ENCODE peak calls at places on chromosomes 12 and 14, in nine cellular contexts. J is HCT116, O is cardiac muscle cell, T is progenitor cell of endocrine pancreas, D is HFF-Myc, G is lower lobe of right lung, X is endothelial cell, S is Calu3, N is psoas muscle. P is an unnamed sample.

GRCh38 chr14:36660736-36661505 is 739 bp upstream of the PAX9 start:
- DNase-seq in J (no peak), O (no peak), T (no peak), D (no peak), G (no peak), X (no peak), S (no peak), N (peak), P (peak)

GRCh38 chr14:49586673-49587460 is 687 bp upstream of the RPS29 start:
- DNase-seq in J (peak), O (peak), T (no peak), D (peak), G (no peak), X (peak), S (peak), N (no peak), P (no peak)

GRCh38 chr14:61026523-61026922 is 45.5 kb downstream of the SLC38A6 start:
- DNase-seq in J (no peak), O (no peak), T (no peak), D (no peak), G (peak), X (no peak), S (no peak), N (no peak), P (no peak)

GRCh38 chr14:90903101-90903500 is 86.9 kb upstream of the TTC7B start:
- DNase-seq in J (peak), O (peak), T (peak), D (peak), G (no peak), X (peak), S (peak), N (no peak), P (no peak)

GRCh38 chr14:30317729-30318128 is 241.2 kb upstream of the G2E3 start:
- DNase-seq in J (no peak), O (no peak), T (no peak), D (no peak), G (no peak), X (no peak), S (no peak), N (no peak), P (no peak)

GRCh38 chr12:52156757-52157565 is 34.9 kb downstream of the KRT80 start:
- DNase-seq in J (no peak), O (peak), T (peak), D (peak), G (peak), X (peak), S (peak), N (peak), P (peak)

GRCh38 chr12:94103986-94104385 is 44.4 kb upstream of the PLXNC1 start:
- DNase-seq in J (no peak), O (no peak), T (no peak), D (no peak), G (no peak), X (no peak), S (no peak), N (no peak), P (no peak)

GRCh38 chr12:119627019-119627643 is 33.6 kb downstream of the TMEM233 start:
- DNase-seq in J (no peak), O (no peak), T (no peak), D (no peak), G (no peak), X (no peak), S (no peak), N (no peak), P (no peak)

GRCh38 chr12:115421796-115422709 is 738.1 kb upstream of the TBX3 start:
- DNase-seq in J (no peak), O (no peak), T (no peak), D (no peak), G (no peak), X (no peak), S (no peak), N (no peak), P (no peak)

GRCh38 chr12:47746073-47746472 is 12.6 kb downstream of the RAPGEF3 start:
- DNase-seq in J (no peak), O (no peak), T (no peak), D (no peak), G (no peak), X (no peak), S (no peak), N (no peak), P (no peak)

GRCh38 chr14:75249251-75249957 is 29.2 kb upstream of the FOS start:
- DNase-seq in J (no peak), O (no peak), T (no peak), D (no peak), G (peak), X (no peak), S (peak), N (peak), P (peak)

GRCh38 chr12:47736877-47737676 is 11.8 kb upstream of the ENDOU start:
- DNase-seq in J (no peak), O (peak), T (no peak), D (peak), G (peak), X (no peak), S (no peak), N (peak), P (no peak)

GRCh38 chr12:6872073-6873048 is 742 bp downstream of the SPSB2 start:
- DNase-seq in J (peak), O (peak), T (peak), D (no peak), G (peak), X (peak), S (peak), N (peak), P (peak)

GRCh38 chr14:104516906-104517305 is 62.7 kb upstream of the C14orf180 start:
- DNase-seq in J (no peak), O (no peak), T (no peak), D (no peak), G (no peak), X (no peak), S (no peak), N (no peak), P (no peak)

GRCh38 chr12:46071769-46072624 is 81.6 kb upstream of the SCAF11 start:
- DNase-seq in J (peak), O (peak), T (peak), D (peak), G (peak), X (peak), S (peak), N (peak), P (no peak)

GRCh38 chr14:59238242-59238641 is 49.8 kb downstream of the DAAM1 start:
- DNase-seq in J (no peak), O (no peak), T (no peak), D (no peak), G (no peak), X (no peak), S (no peak), N (no peak), P (no peak)

GRCh38 chr14:27528328-27528727 is 930.5 kb upstream of the NOVA1 start:
- DNase-seq in J (no peak), O (peak), T (no peak), D (no peak), G (no peak), X (peak), S (no peak), N (no peak), P (no peak)

GRCh38 chr14:55500219-55500701 is 59.8 kb upstream of the TBPL2 start:
- DNase-seq in J (no peak), O (no peak), T (no peak), D (no peak), G (no peak), X (no peak), S (no peak), N (no peak), P (no peak)

GRCh38 chr12:19957578-19957977 is 410.8 kb upstream of the PDE3A start:
- DNase-seq in J (no peak), O (no peak), T (no peak), D (peak), G (no peak), X (no peak), S (no peak), N (no peak), P (no peak)

GRCh38 chr12:38601970-38602369 is 285.4 kb downstream of the ALG10B start:
- DNase-seq in J (no peak), O (no peak), T (no peak), D (no peak), G (no peak), X (no peak), S (no peak), N (no peak), P (no peak)

GRCh38 chr14:106670006-106670405 is 1143.6 kb downstream of the TMEM121 start:
- DNase-seq in J (no peak), O (no peak), T (no peak), D (no peak), G (no peak), X (no peak), S (no peak), N (no peak), P (no peak)

GRCh38 chr12:128754275-128754674 is 69.5 kb downstream of the SLC15A4 start:
- DNase-seq in J (no peak), O (no peak), T (no peak), D (no peak), G (no peak), X (no peak), S (no peak), N (no peak), P (no peak)

GRCh38 chr12:128747441-128747840 is 76.3 kb downstream of the SLC15A4 start:
- DNase-seq in J (no peak), O (no peak), T (no peak), D (no peak), G (no peak), X (no peak), S (no peak), N (no peak), P (no peak)

GRCh38 chr12:128752386-128752785 is 71.4 kb downstream of the SLC15A4 start:
- DNase-seq in J (no peak), O (no peak), T (no peak), D (no peak), G (no peak), X (no peak), S (no peak), N (no peak), P (no peak)

GRCh38 chr12:128755565-128755964 is 68.2 kb downstream of the SLC15A4 start:
- DNase-seq in J (no peak), O (no peak), T (no peak), D (no peak), G (no peak), X (no peak), S (no peak), N (no peak), P (no peak)

DNA sequence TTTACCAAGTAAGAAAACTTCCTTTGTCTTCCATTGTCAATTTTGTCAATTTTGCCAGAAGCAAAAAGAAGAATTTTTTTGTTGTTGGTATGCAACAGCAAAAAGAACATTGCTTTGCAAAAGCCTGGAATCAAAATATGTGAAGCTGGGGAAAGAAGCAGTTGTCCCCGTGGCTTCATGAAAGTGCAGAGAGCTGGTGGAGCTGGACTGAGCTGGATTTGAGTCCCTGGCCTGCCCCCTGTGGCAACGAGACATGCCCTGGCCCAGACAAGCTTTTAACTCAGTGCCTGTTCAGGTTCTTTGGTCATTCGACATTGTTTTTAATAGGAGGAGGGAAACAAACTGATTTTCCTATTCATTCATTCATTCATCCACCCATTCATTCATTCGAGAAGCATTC is 70.3 kb downstream of the SLC15A4 start:
- DNase-seq in J (no peak), O (no peak), T (no peak), D (no peak), G (no peak), X (no peak), S (no peak), N (no peak), P (no peak)
- TF ChIP-seq CTCF in J (no peak), O (no peak), T (no peak), D (no peak), G (no peak), X (no peak), S (no peak), N (no peak), P (no peak)

GRCh38 chr14:99575043-99576023 is 28.7 kb downstream of the CCDC85C start:
- DNase-seq in J (no peak), O (no peak), T (no peak), D (no peak), G (peak), X (no peak), S (peak), N (no peak), P (no peak)
- TF ChIP-seq CTCF in J (peak), O (peak), T (peak), D (peak), G (peak), X (no peak), S (no peak), N (no peak), P (peak)

GRCh38 chr12:110857528-110857927 is 10.7 kb downstream of the CCDC63 start:
- DNase-seq in J (no peak), O (no peak), T (no peak), D (no peak), G (no peak), X (no peak), S (no peak), N (no peak), P (no peak)

GRCh38 chr12:110860833-110861291 is 14.1 kb downstream of the CCDC63 start:
- DNase-seq in J (no peak), O (no peak), T (no peak), D (no peak), G (no peak), X (no peak), S (no peak), N (no peak), P (no peak)

GRCh38 chr12:110853856-110854255 is 7.1 kb downstream of the CCDC63 start:
- DNase-seq in J (no peak), O (peak), T (no peak), D (no peak), G (no peak), X (no peak), S (no peak), N (no peak), P (no peak)

GRCh38 chr12:110858848-110859247 is 12.1 kb downstream of the CCDC63 start:
- DNase-seq in J (no peak), O (peak), T (no peak), D (no peak), G (no peak), X (no peak), S (no peak), N (no peak), P (no peak)

DNA sequence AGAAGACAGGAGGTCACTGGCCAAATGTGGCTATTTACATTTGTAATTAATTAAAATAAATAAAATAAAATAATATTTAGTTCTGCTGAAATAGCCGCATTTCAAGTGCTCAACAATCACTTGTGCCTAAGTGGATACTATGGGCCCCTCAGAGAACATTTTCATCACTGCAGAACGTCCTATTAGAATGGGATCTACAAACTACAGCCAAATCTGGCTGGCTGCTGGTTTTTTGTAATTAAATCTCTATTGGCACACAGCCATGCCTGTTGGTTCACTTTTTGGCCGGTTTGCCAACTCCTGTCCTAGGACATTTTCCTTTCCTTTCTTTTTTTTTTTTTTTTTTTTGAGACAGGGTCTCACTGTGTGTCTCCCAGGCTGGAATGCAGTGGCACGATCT is 9.7 kb downstream of the CCDC63 start:
- DNase-seq in J (no peak), O (no peak), T (no peak), D (no peak), G (no peak), X (no peak), S (no peak), N (no peak), P (no peak)
- TF ChIP-seq CTCF in J (no peak), O (no peak), T (no peak), D (no peak), G (no peak), X (no peak), S (no peak), N (no peak), P (no peak)

DNA sequence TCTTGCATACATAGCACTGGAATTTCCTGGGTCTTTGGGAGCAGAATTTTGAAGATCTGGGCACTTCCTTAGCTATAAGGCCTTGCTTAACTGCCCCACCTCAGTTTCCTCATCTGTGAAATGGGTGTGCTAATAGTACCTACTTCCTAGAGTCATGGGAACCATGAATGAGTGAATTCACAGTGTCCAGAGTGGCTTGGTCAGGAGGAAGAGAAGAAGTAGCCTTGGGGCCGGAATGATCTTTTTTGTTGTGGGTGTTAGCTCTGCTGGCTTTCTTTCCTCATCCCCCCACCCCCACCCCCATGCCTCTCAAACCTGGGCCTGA is 2.4 kb downstream of the SH2B3 start:
- DNase-seq in J (no peak), O (no peak), T (no peak), D (no peak), G (no peak), X (no peak), S (no peak), N (no peak), P (no peak)
- TF ChIP-seq CTCF in J (no peak), O (no peak), T (no peak), D (no peak), G (no peak), X (no peak), S (no peak), N (no peak), P (no peak)

GRCh38 chr14:86999076-86999475 is 993.9 kb downstream of the GALC start:
- DNase-seq in J (no peak), O (no peak), T (no peak), D (peak), G (no peak), X (no peak), S (no peak), N (no peak), P (no peak)

GRCh38 chr14:87000071-87000470 is 992.9 kb downstream of the GALC start:
- DNase-seq in J (no peak), O (no peak), T (no peak), D (no peak), G (no peak), X (no peak), S (no peak), N (no peak), P (no peak)

GRCh38 chr14:87005336-87005735 is 987.6 kb downstream of the GALC start:
- DNase-seq in J (no peak), O (peak), T (no peak), D (no peak), G (no peak), X (no peak), S (no peak), N (no peak), P (no peak)

GRCh38 chr14:87001333-87001732 is 991.6 kb downstream of the GALC start:
- DNase-seq in J (no peak), O (no peak), T (no peak), D (no peak), G (no peak), X (no peak), S (no peak), N (no peak), P (no peak)

DNA sequence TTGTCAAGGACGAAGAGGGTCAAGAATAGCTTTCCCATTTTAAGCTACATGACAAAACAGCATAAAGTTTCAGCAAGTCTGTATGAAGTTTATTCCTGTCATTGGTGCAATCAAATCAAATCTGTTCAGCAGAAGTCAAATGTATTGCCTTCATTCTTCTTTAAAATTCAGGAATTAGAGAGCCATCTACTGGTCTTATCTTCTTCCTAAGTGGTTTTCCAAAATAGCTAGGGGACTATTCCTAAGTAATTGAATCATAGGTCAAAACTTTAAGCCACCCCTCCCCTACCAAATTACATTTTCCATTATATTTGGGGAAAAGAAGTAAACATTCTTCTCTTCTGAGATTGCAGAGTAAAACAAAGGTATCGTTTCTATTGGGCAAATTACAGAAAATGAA is 990.2 kb downstream of the GALC start:
- DNase-seq in J (no peak), O (no peak), T (no peak), D (no peak), G (no peak), X (no peak), S (no peak), N (no peak), P (no peak)
- TF ChIP-seq CTCF in J (no peak), O (no peak), T (no peak), D (no peak), G (no peak), X (no peak), S (no peak), N (no peak), P (peak)

DNA sequence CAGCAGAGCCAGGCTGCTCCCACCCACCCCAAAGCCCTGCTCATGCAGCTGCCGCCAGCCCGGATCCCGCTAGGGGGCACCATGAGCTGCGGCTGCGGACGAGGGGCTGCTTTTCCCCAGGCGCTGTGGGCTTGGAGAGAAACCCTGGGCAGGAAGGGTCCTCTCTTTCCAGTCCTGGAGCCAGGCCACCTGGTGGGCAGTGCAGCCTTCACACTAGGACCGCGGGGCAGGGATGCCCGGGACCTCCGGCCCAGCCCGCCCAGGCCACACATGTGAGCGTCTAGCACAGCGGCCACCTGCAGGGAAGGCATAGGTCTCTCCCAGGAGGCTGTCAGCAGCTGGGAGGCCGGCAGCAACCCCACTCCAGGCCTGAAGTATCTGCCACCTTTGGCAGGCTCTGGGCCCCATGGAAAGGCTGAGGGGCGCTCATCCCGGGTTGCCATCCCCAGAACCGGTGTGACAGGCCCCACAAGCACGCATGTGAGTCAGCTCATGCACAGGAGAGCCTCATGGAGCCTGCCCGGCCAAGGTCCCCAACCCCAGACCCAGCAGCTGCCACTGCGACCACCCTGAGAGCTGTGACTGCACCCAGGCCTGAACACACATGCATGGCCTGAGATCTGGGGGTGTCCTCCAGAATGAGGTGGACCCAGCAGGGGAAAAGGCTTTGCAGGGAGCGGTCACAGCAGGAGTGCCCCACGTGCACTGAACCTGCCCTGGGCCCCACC is 280.0 kb upstream of the RTL1 start:
- DNase-seq in J (no peak), O (peak), T (peak), D (no peak), G (no peak), X (peak), S (peak), N (no peak), P (peak)
- TF ChIP-seq CTCF in J (no peak), O (peak), T (peak), D (no peak), G (peak), X (peak), S (no peak), N (no peak), P (peak)

GRCh38 chr12:113655919-113656318 is 184.2 kb upstream of the LHX5 start:
- DNase-seq in J (no peak), O (no peak), T (no peak), D (no peak), G (no peak), X (no peak), S (no peak), N (no peak), P (no peak)
- TF ChIP-seq CTCF in J (peak), O (no peak), T (no peak), D (no peak), G (no peak), X (no peak), S (no peak), N (no peak), P (no peak)